ENCODE peak calls at places on chromosomes 4 and X, in eight cellular contexts. One of them, this sample, is unnamed.

GRCh38 chrX:9227276-9227675 is 193.3 kb upstream of the FAM9B start:
- DNase-seq in RCC 7860: no peak
- DNase-seq in Right ventricle myocardium inferior: no peak
- DNase-seq in NCI-H2171 treated with DMSO at 0.1 percent for 48 hours: no peak
- DNase-seq in T-helper 22 cell: no peak
- DNase-seq in natural killer cell: no peak
- DNase-seq in ascending aorta: no peak
- DNase-seq in breast epithelium: no peak
- DNase-seq in this sample: no peak

GRCh38 chr4:128863314-128864075 is 54.0 kb downstream of the JADE1 start:
- DNase-seq in NCI-H2171 treated with DMSO at 0.1 percent for 48 hours: peak
- DNase-seq in T-helper 22 cell: peak
- DNase-seq in natural killer cell: peak
- DNase-seq in RCC 7860: peak
- DNase-seq in ascending aorta: peak
- DNase-seq in Right ventricle myocardium inferior: no peak
- DNase-seq in breast epithelium: peak
- DNase-seq in this sample: peak

GRCh38 chr4:23041501-23041900 is 348.8 kb downstream of the GBA3 start:
- DNase-seq in breast epithelium: no peak
- DNase-seq in natural killer cell: no peak
- DNase-seq in NCI-H2171 treated with DMSO at 0.1 percent for 48 hours: no peak
- DNase-seq in T-helper 22 cell: no peak
- DNase-seq in ascending aorta: no peak
- DNase-seq in Right ventricle myocardium inferior: no peak
- DNase-seq in RCC 7860: peak
- DNase-seq in this sample: no peak

GRCh38 chrX:70444326-70445196 is at the start of gene DLG3:
- DNase-seq in NCI-H2171 treated with DMSO at 0.1 percent for 48 hours: peak
- DNase-seq in Right ventricle myocardium inferior: no peak
- DNase-seq in T-helper 22 cell: no peak
- DNase-seq in natural killer cell: no peak
- DNase-seq in ascending aorta: no peak
- DNase-seq in RCC 7860: no peak
- DNase-seq in breast epithelium: no peak
- DNase-seq in this sample: no peak

GRCh38 chr4:141140271-141141205 is 7.3 kb upstream of the RNF150 start:
- DNase-seq in RCC 7860: no peak
- DNase-seq in NCI-H2171 treated with DMSO at 0.1 percent for 48 hours: no peak
- DNase-seq in T-helper 22 cell: no peak
- DNase-seq in Right ventricle myocardium inferior: no peak
- DNase-seq in natural killer cell: no peak
- DNase-seq in ascending aorta: no peak
- DNase-seq in breast epithelium: no peak
- DNase-seq in this sample: no peak

GRCh38 chrX:94662665-94663064 is 988.7 kb downstream of the FAM133A start:
- DNase-seq in breast epithelium: no peak
- DNase-seq in T-helper 22 cell: no peak
- DNase-seq in ascending aorta: no peak
- DNase-seq in Right ventricle myocardium inferior: no peak
- DNase-seq in RCC 7860: no peak
- DNase-seq in natural killer cell: no peak
- DNase-seq in NCI-H2171 treated with DMSO at 0.1 percent for 48 hours: no peak
- DNase-seq in this sample: no peak

GRCh38 chr4:185672618-185673017 is 137.3 kb upstream of the PDLIM3 start:
- DNase-seq in natural killer cell: no peak
- DNase-seq in NCI-H2171 treated with DMSO at 0.1 percent for 48 hours: no peak
- DNase-seq in T-helper 22 cell: no peak
- DNase-seq in breast epithelium: no peak
- DNase-seq in RCC 7860: no peak
- DNase-seq in ascending aorta: no peak
- DNase-seq in Right ventricle myocardium inferior: no peak
- DNase-seq in this sample: no peak

GRCh38 chr4:94636004-94636403 is 121.8 kb upstream of the BMPR1B start:
- DNase-seq in ascending aorta: no peak
- DNase-seq in T-helper 22 cell: no peak
- DNase-seq in NCI-H2171 treated with DMSO at 0.1 percent for 48 hours: no peak
- DNase-seq in Right ventricle myocardium inferior: no peak
- DNase-seq in natural killer cell: no peak
- DNase-seq in RCC 7860: no peak
- DNase-seq in breast epithelium: no peak
- DNase-seq in this sample: no peak

GRCh38 chr4:53563824-53564223 is 27.5 kb downstream of the LNX1 start:
- DNase-seq in ascending aorta: no peak
- DNase-seq in RCC 7860: peak
- DNase-seq in Right ventricle myocardium inferior: no peak
- DNase-seq in natural killer cell: no peak
- DNase-seq in breast epithelium: no peak
- DNase-seq in T-helper 22 cell: no peak
- DNase-seq in NCI-H2171 treated with DMSO at 0.1 percent for 48 hours: no peak
- DNase-seq in this sample: no peak

GRCh38 chr4:13160906-13161305 is 323.2 kb downstream of the RAB28 start:
- DNase-seq in ascending aorta: no peak
- DNase-seq in RCC 7860: peak
- DNase-seq in breast epithelium: no peak
- DNase-seq in natural killer cell: no peak
- DNase-seq in NCI-H2171 treated with DMSO at 0.1 percent for 48 hours: peak
- DNase-seq in T-helper 22 cell: no peak
- DNase-seq in Right ventricle myocardium inferior: no peak
- DNase-seq in this sample: no peak

GRCh38 chr4:113673450-113673849 is 88.1 kb downstream of the CAMK2D start:
- DNase-seq in Right ventricle myocardium inferior: no peak
- DNase-seq in T-helper 22 cell: no peak
- DNase-seq in natural killer cell: peak
- DNase-seq in ascending aorta: no peak
- DNase-seq in NCI-H2171 treated with DMSO at 0.1 percent for 48 hours: no peak
- DNase-seq in breast epithelium: no peak
- DNase-seq in RCC 7860: peak
- DNase-seq in this sample: no peak

GRCh38 chr4:150096625-150097024 is 18.4 kb downstream of the DCLK2 start:
- DNase-seq in breast epithelium: no peak
- DNase-seq in Right ventricle myocardium inferior: no peak
- DNase-seq in ascending aorta: no peak
- DNase-seq in T-helper 22 cell: no peak
- DNase-seq in RCC 7860: no peak
- DNase-seq in natural killer cell: no peak
- DNase-seq in NCI-H2171 treated with DMSO at 0.1 percent for 48 hours: peak
- DNase-seq in this sample: no peak

GRCh38 chr4:127240721-127241120 is 392.0 kb upstream of the INTU start:
- DNase-seq in natural killer cell: no peak
- DNase-seq in RCC 7860: no peak
- DNase-seq in breast epithelium: no peak
- DNase-seq in ascending aorta: no peak
- DNase-seq in NCI-H2171 treated with DMSO at 0.1 percent for 48 hours: no peak
- DNase-seq in T-helper 22 cell: no peak
- DNase-seq in Right ventricle myocardium inferior: no peak
- DNase-seq in this sample: no peak

GRCh38 chr4:142940614-142941013 is 94.5 kb upstream of the INPP4B start:
- DNase-seq in T-helper 22 cell: no peak
- DNase-seq in breast epithelium: no peak
- DNase-seq in Right ventricle myocardium inferior: no peak
- DNase-seq in natural killer cell: no peak
- DNase-seq in ascending aorta: no peak
- DNase-seq in NCI-H2171 treated with DMSO at 0.1 percent for 48 hours: peak
- DNase-seq in RCC 7860: no peak
- DNase-seq in this sample: no peak

GRCh38 chr4:157992038-157992706 is 180.7 kb downstream of the GASK1B start:
- DNase-seq in ascending aorta: no peak
- DNase-seq in NCI-H2171 treated with DMSO at 0.1 percent for 48 hours: peak
- DNase-seq in T-helper 22 cell: no peak
- DNase-seq in breast epithelium: no peak
- DNase-seq in Right ventricle myocardium inferior: no peak
- DNase-seq in natural killer cell: no peak
- DNase-seq in RCC 7860: peak
- DNase-seq in this sample: no peak

This sample was measured in effector memory CD4-positive, alpha-beta T cell.